ENCODE peak calls at places on chromosome 7, in four cellular contexts. One of them, this sample, is unnamed.

GRCh38 chr7:42959549-42959948 is 27.4 kb downstream of the MRPL32 start:
- DNase-seq in tibial nerve: no peak
- DNase-seq in A549: no peak
- DNase-seq in ovary: no peak
- DNase-seq in this sample: no peak

GRCh38 chr7:155232911-155233702 is 64.6 kb upstream of the INSIG1 start:
- DNase-seq in tibial nerve: no peak
- DNase-seq in A549: no peak
- DNase-seq in ovary: no peak
- DNase-seq in this sample: no peak

GRCh38 chr7:13551503-13551902 is 438.0 kb downstream of the ETV1 start:
- DNase-seq in tibial nerve: no peak
- DNase-seq in A549: no peak
- DNase-seq in ovary: no peak
- DNase-seq in this sample: no peak

GRCh38 chr7:14125998-14126397 is 136.5 kb upstream of the ETV1 start:
- DNase-seq in tibial nerve: no peak
- DNase-seq in A549: no peak
- DNase-seq in ovary: no peak
- DNase-seq in this sample: no peak

GRCh38 chr7:7183061-7183832 is 903 bp downstream of the C1GALT1 start:
- DNase-seq in tibial nerve: peak
- DNase-seq in A549: peak
- DNase-seq in ovary: peak
- DNase-seq in this sample: peak

GRCh38 chr7:111763221-111763791 is 201.0 kb upstream of the IMMP2L start:
- DNase-seq in tibial nerve: no peak
- DNase-seq in A549: peak
- DNase-seq in ovary: no peak
- DNase-seq in this sample: no peak

GRCh38 chr7:134505856-134506255 is 21.5 kb upstream of the AKR1B10 start:
- DNase-seq in tibial nerve: no peak
- DNase-seq in A549: no peak
- DNase-seq in ovary: no peak
- DNase-seq in this sample: no peak

GRCh38 chr7:80335473-80336232 is 176.2 kb downstream of the GNAT3 start:
- DNase-seq in tibial nerve: no peak
- DNase-seq in A549: no peak
- DNase-seq in ovary: no peak
- DNase-seq in this sample: no peak

GRCh38 chr7:134400859-134401258 is 58.0 kb downstream of the AKR1B1 start:
- DNase-seq in tibial nerve: no peak
- DNase-seq in A549: no peak
- DNase-seq in ovary: no peak
- DNase-seq in this sample: no peak

GRCh38 chr7:5690931-5691461 is 90.5 kb downstream of the RNF216 start:
- DNase-seq in tibial nerve: no peak
- DNase-seq in A549: no peak
- DNase-seq in ovary: no peak
- DNase-seq in this sample: no peak

GRCh38 chr7:33845991-33846509 is 59.3 kb upstream of the BMPER start:
- DNase-seq in tibial nerve: no peak
- DNase-seq in A549: no peak
- DNase-seq in ovary: peak
- DNase-seq in this sample: peak

GRCh38 chr7:43018446-43018845 is 86.3 kb downstream of the MRPL32 start:
- DNase-seq in tibial nerve: no peak
- DNase-seq in A549: no peak
- DNase-seq in ovary: no peak
- DNase-seq in this sample: no peak

GRCh38 chr7:37977243-37977642 is 56.8 kb downstream of the EPDR1 start:
- DNase-seq in tibial nerve: no peak
- DNase-seq in A549: no peak
- DNase-seq in ovary: no peak
- DNase-seq in this sample: no peak

GRCh38 chr7:37211097-37211496 is 237.6 kb downstream of the ELMO1 start:
- DNase-seq in tibial nerve: peak
- DNase-seq in A549: no peak
- DNase-seq in ovary: peak
- DNase-seq in this sample: no peak

GRCh38 chr7:83347836-83348482 is 185.3 kb upstream of the PCLO start:
- DNase-seq in tibial nerve: no peak
- DNase-seq in A549: peak
- DNase-seq in ovary: no peak
- DNase-seq in this sample: no peak

GRCh38 chr7:150869467-150869866 is 17.1 kb downstream of the AOC1 start:
- DNase-seq in tibial nerve: no peak
- DNase-seq in A549: no peak
- DNase-seq in ovary: no peak
- DNase-seq in this sample: no peak

GRCh38 chr7:66629222-66629658 is 559 bp downstream of the KCTD7 start:
- DNase-seq in tibial nerve: no peak
- DNase-seq in A549: peak
- DNase-seq in ovary: no peak
- DNase-seq in this sample: peak

GRCh38 chr7:19294629-19295028 is 149.4 kb upstream of the FERD3L start:
- DNase-seq in tibial nerve: no peak
- DNase-seq in A549: no peak
- DNase-seq in ovary: no peak
- DNase-seq in this sample: no peak

GRCh38 chr7:11077816-11078215 is 104.1 kb downstream of the PHF14 start:
- DNase-seq in tibial nerve: no peak
- DNase-seq in A549: no peak
- DNase-seq in ovary: no peak
- DNase-seq in this sample: no peak

GRCh38 chr7:104963991-104964385 is 50.0 kb upstream of the KMT2E start:
- DNase-seq in tibial nerve: no peak
- DNase-seq in A549: no peak
- DNase-seq in ovary: peak
- DNase-seq in this sample: no peak

GRCh38 chr7:34227525-34227924 is 322.2 kb downstream of the BMPER start:
- DNase-seq in tibial nerve: no peak
- DNase-seq in A549: no peak
- DNase-seq in ovary: no peak
- DNase-seq in this sample: no peak

GRCh38 chr7:100603697-100604077 is 1.5 kb downstream of the PCOLCE start:
- DNase-seq in tibial nerve: no peak
- DNase-seq in A549: no peak
- DNase-seq in ovary: no peak
- DNase-seq in this sample: no peak

GRCh38 chr7:50869108-50869716 is 86.5 kb upstream of the GRB10 start:
- DNase-seq in tibial nerve: peak
- DNase-seq in A549: peak
- DNase-seq in ovary: no peak
- DNase-seq in this sample: no peak

GRCh38 chr7:95327356-95327755 is 3.0 kb upstream of the PON1 start:
- DNase-seq in tibial nerve: no peak
- DNase-seq in A549: no peak
- DNase-seq in ovary: no peak
- DNase-seq in this sample: no peak

GRCh38 chr7:143882611-143883078 is 19.3 kb downstream of the TCAF1 start:
- DNase-seq in tibial nerve: peak
- DNase-seq in A549: no peak
- DNase-seq in ovary: peak
- DNase-seq in this sample: peak

GRCh38 chr7:115869225-115869624 is 161.3 kb downstream of the TFEC start:
- DNase-seq in tibial nerve: no peak
- DNase-seq in A549: no peak
- DNase-seq in ovary: no peak
- DNase-seq in this sample: no peak

GRCh38 chr7:16564909-16565426 is 38.3 kb downstream of the LRRC72 start:
- DNase-seq in tibial nerve: no peak
- DNase-seq in A549: peak
- DNase-seq in ovary: no peak
- DNase-seq in this sample: no peak

GRCh38 chr7:80608292-80608691 is 30.1 kb upstream of the CD36 start:
- DNase-seq in tibial nerve: no peak
- DNase-seq in A549: no peak
- DNase-seq in ovary: no peak
- DNase-seq in this sample: no peak

GRCh38 chr7:86963599-86964230 is 95.7 kb downstream of the ELAPOR2 start:
- DNase-seq in tibial nerve: no peak
- DNase-seq in A549: no peak
- DNase-seq in ovary: no peak
- DNase-seq in this sample: no peak

GRCh38 chr7:30226593-30227268 is 57.7 kb upstream of the ZNRF2 start:
- DNase-seq in tibial nerve: no peak
- DNase-seq in A549: peak
- DNase-seq in ovary: no peak
- DNase-seq in this sample: peak

GRCh38 chr7:79217468-79217867 is 236.0 kb downstream of the MAGI2 start:
- DNase-seq in tibial nerve: no peak
- DNase-seq in A549: no peak
- DNase-seq in ovary: no peak
- DNase-seq in this sample: no peak

GRCh38 chr7:6395898-6396582 is 51.7 kb downstream of the DAGLB start:
- DNase-seq in tibial nerve: no peak
- DNase-seq in A549: no peak
- DNase-seq in ovary: no peak
- DNase-seq in this sample: no peak

GRCh38 chr7:134873253-134873652 is 93.8 kb downstream of the CALD1 start:
- DNase-seq in tibial nerve: no peak
- DNase-seq in A549: no peak
- DNase-seq in ovary: no peak
- DNase-seq in this sample: no peak

GRCh38 chr7:99195867-99196266 is 12.0 kb downstream of the KPNA7 start:
- DNase-seq in tibial nerve: no peak
- DNase-seq in A549: no peak
- DNase-seq in ovary: no peak
- DNase-seq in this sample: no peak

GRCh38 chr7:117124585-117125220 is 171.4 kb downstream of the ST7 start:
- DNase-seq in tibial nerve: peak
- DNase-seq in A549: no peak
- DNase-seq in ovary: peak
- DNase-seq in this sample: peak

GRCh38 chr7:57425239-57425944 is 24.6 kb upstream of the ZNF716 start:
- DNase-seq in tibial nerve: no peak
- DNase-seq in A549: no peak
- DNase-seq in ovary: no peak
- DNase-seq in this sample: no peak

GRCh38 chr7:135981958-135982646 is 4.9 kb upstream of the MTPN start:
- DNase-seq in tibial nerve: no peak
- DNase-seq in A549: no peak
- DNase-seq in ovary: no peak
- DNase-seq in this sample: no peak
- H3K4me3 ChIP-seq in tibial nerve: no peak
- H3K4me3 ChIP-seq in A549: no peak
- H3K4me3 ChIP-seq in ovary: no peak
- H3K4me3 ChIP-seq in this sample: no peak

GRCh38 chr7:27071622-27072390 is 24.0 kb downstream of the HOXA1 start:
- DNase-seq in tibial nerve: no peak
- DNase-seq in A549: no peak
- DNase-seq in ovary: no peak
- DNase-seq in this sample: no peak
- TF ChIP-seq EP300 in tibial nerve: no peak
- TF ChIP-seq EP300 in A549: no peak
- TF ChIP-seq EP300 in ovary: no peak
- TF ChIP-seq EP300 in this sample: no peak

GRCh38 chr7:2759736-2760097 is 71.7 kb downstream of the AMZ1 start:
- DNase-seq in tibial nerve: no peak
- DNase-seq in A549: no peak
- DNase-seq in ovary: peak
- DNase-seq in this sample: peak

GRCh38 chr7:2761801-2762497 is 73.9 kb downstream of the AMZ1 start:
- DNase-seq in tibial nerve: no peak
- DNase-seq in A549: no peak
- DNase-seq in ovary: no peak
- DNase-seq in this sample: no peak

GRCh38 chr7:2760098-2760889 is 72.3 kb downstream of the AMZ1 start:
- DNase-seq in tibial nerve: no peak
- DNase-seq in A549: peak
- DNase-seq in ovary: peak
- DNase-seq in this sample: peak

GRCh38 chr7:2758673-2759603 is 70.9 kb downstream of the AMZ1 start:
- DNase-seq in tibial nerve: no peak
- DNase-seq in A549: no peak
- DNase-seq in ovary: no peak
- DNase-seq in this sample: no peak

DNA sequence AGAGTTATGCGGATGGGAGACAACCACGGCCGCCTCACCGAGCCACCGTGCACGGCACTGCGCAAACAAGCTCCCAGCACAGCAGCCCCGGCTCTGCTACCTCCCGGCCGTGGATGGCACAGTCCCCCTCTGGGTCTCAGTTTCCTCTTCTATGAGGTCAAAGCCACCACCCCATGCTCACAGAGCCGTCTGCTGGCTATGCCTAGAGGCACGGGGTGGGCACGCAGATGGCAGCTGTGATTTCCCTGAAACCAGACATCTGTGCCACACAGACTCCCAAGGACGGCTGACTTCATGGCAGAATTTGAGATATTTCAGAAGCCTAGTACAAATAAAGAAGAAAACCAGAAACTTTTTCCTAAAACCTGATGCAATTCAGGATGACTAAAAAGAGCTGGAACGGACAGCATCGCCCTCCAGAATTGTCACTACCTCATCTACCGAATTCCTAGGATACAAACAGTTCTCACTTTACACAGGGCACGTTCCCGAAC is 73.2 kb downstream of the AMZ1 start:
- DNase-seq in tibial nerve: no peak
- DNase-seq in A549: no peak
- DNase-seq in ovary: peak
- DNase-seq in this sample: no peak
- H3K4me3 ChIP-seq in tibial nerve: no peak
- H3K4me3 ChIP-seq in A549: no peak
- H3K4me3 ChIP-seq in ovary: no peak
- H3K4me3 ChIP-seq in this sample: no peak

DNA sequence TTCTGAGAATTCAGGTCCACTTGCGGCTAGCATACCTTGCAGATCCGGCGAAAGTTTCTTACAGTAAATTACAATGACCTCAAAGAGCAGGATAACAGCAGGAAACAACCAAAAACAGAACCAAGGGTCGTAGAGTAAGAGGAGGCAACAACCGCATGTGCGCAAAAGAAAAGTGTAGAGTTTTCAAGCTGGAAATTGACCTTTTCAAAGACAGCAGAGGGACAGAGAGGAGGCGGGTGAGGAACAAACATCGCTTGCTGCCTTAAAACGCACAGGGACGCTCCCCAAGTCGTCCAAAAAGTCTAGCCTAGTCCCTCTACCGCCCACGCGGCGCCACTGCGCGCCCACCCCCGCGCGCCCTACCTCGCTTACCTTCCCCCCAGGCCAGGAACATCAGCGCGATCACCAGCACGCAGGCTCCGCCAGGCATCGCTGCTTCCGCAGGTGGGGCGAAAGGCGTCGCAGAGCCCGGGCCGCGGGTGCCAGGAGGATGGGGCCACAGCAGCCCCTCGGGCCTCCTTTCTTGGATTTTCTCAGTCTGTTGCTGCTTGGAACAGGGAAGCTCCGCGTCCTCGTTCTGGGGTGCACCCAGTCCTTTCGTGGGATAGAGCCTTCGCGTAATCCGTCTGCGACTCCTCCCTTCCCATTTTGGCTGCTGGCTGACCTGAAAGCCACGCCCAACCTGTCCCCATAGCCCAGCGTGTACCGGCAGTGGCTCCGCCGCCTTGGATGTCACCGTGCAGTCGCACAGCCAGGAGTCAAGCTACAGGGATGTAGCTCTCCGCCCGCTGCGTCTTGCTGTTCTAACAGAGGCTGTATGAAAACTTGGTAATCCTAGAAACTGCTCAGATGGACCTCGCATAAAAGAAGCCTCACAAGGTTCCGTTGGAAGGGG is at the start of gene VWDE:
- DNase-seq in tibial nerve: no peak
- DNase-seq in A549: peak
- DNase-seq in ovary: no peak
- DNase-seq in this sample: peak
- TF ChIP-seq EP300 in tibial nerve: no peak
- TF ChIP-seq EP300 in A549: no peak
- TF ChIP-seq EP300 in ovary: no peak
- TF ChIP-seq EP300 in this sample: no peak

This sample was measured in stomach.